ENCODE peak calls at places on chromosomes 16 and 17, in five cellular contexts. P is central memory CD4-positive, alpha-beta T cell; R is OCI-LY7; V is GM12891; B is CD4-positive, alpha-beta T cell. E is an unnamed sample.

GRCh38 chr17:74217036-74217725 is 3.8 kb downstream of the TTYH2 start:
- DNase-seq in P (no peak), R (peak; percentile 39), V (no peak), B (no peak), E (no peak)

GRCh38 chr17:64230551-64231408 is 32.3 kb downstream of the TEX2 start:
- DNase-seq in P (no peak), R (no peak), V (no peak), B (no peak), E (peak; percentile 72)

GRCh38 chr17:79844869-79845600 is 5.8 kb upstream of the CBX4 start:
- DNase-seq in P (no peak), R (peak; percentile 70), V (peak; percentile 88), B (peak; percentile 34), E (no peak)

GRCh38 chr16:1772362-1772907 is at the start of gene EME2:
- DNase-seq in P (peak; percentile 41), R (no peak), V (peak; percentile 54), B (peak; percentile 32), E (no peak)

GRCh38 chr16:1048442-1049112 is 24.0 kb upstream of the SSTR5 start:
- DNase-seq in P (no peak), R (no peak), V (peak; percentile 74), B (no peak), E (no peak)

GRCh38 chr17:35257080-35257701 is 14.3 kb downstream of the SLFN5 start:
- DNase-seq in P (no peak), R (no peak), V (no peak), B (no peak), E (peak; percentile 52)

GRCh38 chr17:17890773-17891759 is 54.3 kb upstream of the SREBF1 start:
- DNase-seq in P (peak; percentile 28), R (peak; percentile 43), V (peak; percentile 50), B (peak; percentile 50), E (no peak)

GRCh38 chr17:17525331-17525730 is 29.1 kb upstream of the RASD1 start:
- DNase-seq in P (no peak), R (no peak), V (no peak), B (no peak), E (no peak)

GRCh38 chr17:43613911-43614310 is 47.8 kb downstream of the MEOX1 start:
- DNase-seq in P (no peak), R (no peak), V (no peak), B (no peak), E (no peak)

GRCh38 chr17:44093231-44093900 is 22.8 kb downstream of the G6PC3 start:
- DNase-seq in P (no peak), R (no peak), V (no peak), B (no peak), E (no peak)

GRCh38 chr17:29045026-29045425 is 2.1 kb downstream of the PIPOX start:
- DNase-seq in P (no peak), R (no peak), V (no peak), B (no peak), E (no peak)

GRCh38 chr17:35147313-35147982 is at the start of gene UNC45B:
- DNase-seq in P (no peak), R (no peak), V (no peak), B (no peak), E (no peak)

GRCh38 chr17:74305865-74306654 is 20.0 kb upstream of the KIF19 start:
- DNase-seq in P (no peak), R (no peak), V (no peak), B (no peak), E (no peak)

GRCh38 chr17:4170639-4171280 is 27.8 kb downstream of the CYB5D2 start:
- DNase-seq in P (no peak), R (no peak), V (no peak), B (no peak), E (no peak)

GRCh38 chr17:57234252-57235092 is 21.9 kb upstream of the MSI2 start:
- DNase-seq in P (no peak), R (no peak), V (no peak), B (no peak), E (no peak)

GRCh38 chr17:8964801-8965393 is 610 bp downstream of the PIK3R5 start:
- DNase-seq in P (peak; percentile 48), R (no peak), V (no peak), B (no peak), E (no peak)

GRCh38 chr16:6362321-6362720 is 970.3 kb upstream of the RBFOX1 start:
- DNase-seq in P (no peak), R (no peak), V (no peak), B (no peak), E (no peak)

GRCh38 chr16:84518804-84519341 is 14.4 kb upstream of the MEAK7 start:
- DNase-seq in P (peak; percentile 76), R (no peak), V (no peak), B (peak; percentile 63), E (no peak)